ENCODE peak calls at places on chromosomes 12 and 14, in eight cellular contexts. I, N, Z, W, H, R, C and M are unnamed samples.

GRCh38 chr12:123062682-123063426 is 82.4 kb downstream of the ARL6IP4 start:
- DNase-seq in H (peak; percentile 58), W (no peak), Z (no peak), C (no peak), I (peak; percentile 87), R (no peak), N (no peak), M (peak; percentile 42)

GRCh38 chr12:26939953-26940352 is 1.7 kb downstream of the FGFR1OP2 start:
- DNase-seq in W (no peak), N (no peak), C (no peak), I (no peak), Z (no peak), R (no peak), H (no peak), M (no peak)

GRCh38 chr14:32826404-32827082 is 112.1 kb upstream of the NPAS3 start:
- DNase-seq in I (no peak), Z (no peak), C (peak; percentile 20), H (no peak), N (no peak), W (no peak), R (no peak), M (no peak)

GRCh38 chr12:119693006-119693405 is 25.1 kb downstream of the PRKAB1 start:
- DNase-seq in H (peak; percentile 49), N (peak; percentile 83), Z (peak; percentile 94), C (peak; percentile 55), R (no peak), I (no peak), W (no peak), M (no peak)

GRCh38 chr14:104148433-104149277 is 10.3 kb downstream of the KIF26A start:
- DNase-seq in W (no peak), Z (no peak), C (peak; percentile 37), I (no peak), H (no peak), N (no peak), R (no peak), M (no peak)

GRCh38 chr12:51253276-51253675 is 14.7 kb downstream of the DAZAP2 start:
- DNase-seq in Z (no peak), R (no peak), H (no peak), W (no peak), C (no peak), I (no peak), N (no peak), M (no peak)

GRCh38 chr14:75689012-75689411 is 28.0 kb downstream of the TTLL5 start:
- DNase-seq in Z (peak; percentile 10), C (no peak), R (no peak), H (no peak), I (no peak), N (no peak), W (no peak), M (no peak)

GRCh38 chr14:91858536-91859275 is 8.6 kb downstream of the TC2N start:
- DNase-seq in I (no peak), R (no peak), H (peak; percentile 32), C (no peak), N (no peak), W (no peak), Z (peak; percentile 73), M (no peak)

GRCh38 chr12:25130741-25131188 is 64.2 kb downstream of the DNAI7 start:
- DNase-seq in W (no peak), H (no peak), R (no peak), N (no peak), C (no peak), Z (peak; percentile 4), I (no peak), M (no peak)

GRCh38 chr12:49089831-49090773 is 4.5 kb downstream of the DHH start:
- DNase-seq in C (peak; percentile 63), Z (no peak), I (no peak), N (no peak), R (no peak), H (no peak), W (no peak), M (no peak)

GRCh38 chr12:109160433-109160832 is 44.0 kb downstream of the ACACB start:
- DNase-seq in Z (no peak), I (no peak), W (no peak), N (no peak), R (no peak), C (no peak), H (no peak), M (no peak)

GRCh38 chr14:49196327-49196726 is 389.9 kb downstream of the RPS29 start:
- DNase-seq in C (no peak), R (no peak), H (no peak), N (no peak), I (no peak), W (no peak), Z (no peak), M (no peak)

GRCh38 chr14:25237845-25238244 is 187.9 kb upstream of the STXBP6 start:
- DNase-seq in Z (no peak), H (peak; percentile 6), W (no peak), C (no peak), N (no peak), R (no peak), I (no peak), M (no peak)

GRCh38 chr14:89330236-89331002 is 86.6 kb downstream of the FOXN3 start:
- DNase-seq in R (no peak), H (no peak), C (no peak), Z (peak; percentile 31), N (no peak), I (no peak), W (no peak), M (peak; percentile 58)

GRCh38 chr12:30631710-30632109 is 64.0 kb downstream of the IPO8 start:
- DNase-seq in I (no peak), R (no peak), C (no peak), Z (no peak), W (no peak), N (no peak), H (no peak), M (no peak)

GRCh38 chr12:108570743-108571603 is 8.6 kb downstream of the ISCU start:
- DNase-seq in H (peak; percentile 41), C (no peak), R (no peak), I (no peak), N (no peak), W (no peak), Z (no peak), M (no peak)

GRCh38 chr12:38850463-38850862 is 54.9 kb downstream of the CPNE8 start:
- DNase-seq in C (no peak), N (no peak), H (no peak), Z (no peak), I (no peak), R (no peak), W (no peak), M (no peak)

GRCh38 chr14:74952697-74953484 is 2.5 kb downstream of the PGF start:
- DNase-seq in C (no peak), H (no peak), R (no peak), N (no peak), I (peak; percentile 3), Z (no peak), W (no peak), M (no peak)

GRCh38 chr14:97106609-97107008 is 309.4 kb downstream of the VRK1 start:
- DNase-seq in C (no peak), Z (no peak), R (no peak), I (no peak), W (no peak), H (no peak), N (no peak), M (no peak)

GRCh38 chr12:94290353-94290752 is 142.0 kb downstream of the PLXNC1 start:
- DNase-seq in H (no peak), Z (no peak), I (no peak), W (no peak), N (no peak), R (no peak), C (no peak), M (no peak)

GRCh38 chr12:67080637-67081036 is 188.5 kb upstream of the CAND1 start:
- DNase-seq in R (no peak), I (no peak), N (no peak), Z (no peak), H (no peak), W (no peak), C (no peak), M (no peak)

GRCh38 chr12:115132145-115132544 is 448.2 kb upstream of the TBX3 start:
- DNase-seq in R (no peak), H (peak; percentile 42), I (no peak), W (no peak), Z (peak; percentile 50), C (no peak), N (no peak), M (no peak)

GRCh38 chr12:5588231-5588995 is 156.5 kb downstream of the NTF3 start:
- DNase-seq in C (no peak), I (no peak), Z (no peak), H (no peak), W (no peak), R (no peak), N (no peak), M (no peak)

GRCh38 chr12:71947645-71948105 is 9.0 kb downstream of the TPH2 start:
- DNase-seq in R (no peak), W (no peak), Z (peak; percentile 45), C (no peak), N (no peak), H (no peak), I (no peak), M (no peak)

GRCh38 chr12:22101749-22102243 is 55.8 kb downstream of the CMAS start:
- DNase-seq in C (no peak), W (no peak), I (peak; percentile 45), Z (no peak), N (peak; percentile 28), R (peak; percentile 49), H (no peak), M (no peak)

GRCh38 chr12:13911756-13912554 is 69.4 kb downstream of the GRIN2B start:
- DNase-seq in R (no peak), H (no peak), N (no peak), Z (no peak), I (no peak), C (no peak), W (no peak), M (no peak)

GRCh38 chr14:91866061-91866460 is 1.3 kb downstream of the TC2N start:
- DNase-seq in R (no peak), Z (no peak), W (no peak), C (no peak), H (no peak), N (no peak), I (no peak), M (no peak)

GRCh38 chr12:5166976-5167375 is 123.3 kb downstream of the KCNA5 start:
- DNase-seq in H (no peak), Z (peak; percentile 91), I (no peak), N (no peak), C (no peak), W (no peak), R (no peak), M (no peak)

GRCh38 chr12:22262309-22262708 is 72.2 kb downstream of the ST8SIA1 start:
- DNase-seq in I (no peak), Z (no peak), H (no peak), C (no peak), R (no peak), W (no peak), N (no peak), M (no peak)

GRCh38 chr14:49541049-49541448 is 45.1 kb downstream of the RPS29 start:
- DNase-seq in Z (no peak), W (no peak), I (no peak), N (no peak), H (no peak), R (no peak), C (no peak), M (no peak)

GRCh38 chr12:12083688-12084087 is 12.9 kb downstream of the BCL2L14 start:
- DNase-seq in C (no peak), R (no peak), W (no peak), H (no peak), N (no peak), Z (no peak), I (no peak), M (no peak)

GRCh38 chr14:59283380-59283779 is 94.9 kb downstream of the DAAM1 start:
- DNase-seq in H (no peak), N (no peak), I (no peak), W (no peak), Z (no peak), C (no peak), R (no peak), M (no peak)

GRCh38 chr12:116806845-116807440 is 68.8 kb downstream of the RNFT2 start:
- DNase-seq in H (no peak), I (no peak), C (no peak), W (no peak), Z (no peak), N (no peak), R (no peak), M (no peak)

GRCh38 chr12:88753074-88753473 is 172.8 kb upstream of the KITLG start:
- DNase-seq in I (no peak), C (no peak), Z (no peak), N (no peak), H (no peak), R (no peak), W (no peak), M (no peak)